ENCODE peak calls at places on chromosomes 3 and 15, in eight cellular contexts. One of them, this sample, is unnamed.

GRCh38 chr3:128316456-128316855 is 150.2 kb downstream of the DNAJB8 start:
- DNase-seq in SJSA1: no peak
- DNase-seq in tibial nerve: no peak
- DNase-seq in fibroblast of lung: no peak
- DNase-seq in heart right ventricle: no peak
- DNase-seq in right cardiac atrium: peak
- DNase-seq in HepG2: no peak
- DNase-seq in Peyer's patch: peak
- DNase-seq in this sample: no peak

GRCh38 chr3:65867463-65868210 is 171.1 kb downstream of the MAGI1 start:
- DNase-seq in SJSA1: no peak
- DNase-seq in tibial nerve: no peak
- DNase-seq in fibroblast of lung: no peak
- DNase-seq in heart right ventricle: no peak
- DNase-seq in right cardiac atrium: no peak
- DNase-seq in HepG2: no peak
- DNase-seq in Peyer's patch: no peak
- DNase-seq in this sample: no peak

GRCh38 chr3:112411425-112411824 is 78.5 kb downstream of the CD200 start:
- DNase-seq in SJSA1: no peak
- DNase-seq in tibial nerve: no peak
- DNase-seq in fibroblast of lung: no peak
- DNase-seq in heart right ventricle: no peak
- DNase-seq in right cardiac atrium: no peak
- DNase-seq in HepG2: no peak
- DNase-seq in Peyer's patch: no peak
- DNase-seq in this sample: no peak

GRCh38 chr15:31434418-31435255 is 108.0 kb downstream of the KLF13 start:
- DNase-seq in SJSA1: peak
- DNase-seq in tibial nerve: no peak
- DNase-seq in fibroblast of lung: peak
- DNase-seq in heart right ventricle: peak
- DNase-seq in right cardiac atrium: peak
- DNase-seq in HepG2: no peak
- DNase-seq in Peyer's patch: peak
- DNase-seq in this sample: no peak

GRCh38 chr15:43125095-43125661 is 8.2 kb upstream of the TMEM62 start:
- DNase-seq in SJSA1: no peak
- DNase-seq in tibial nerve: no peak
- DNase-seq in fibroblast of lung: no peak
- DNase-seq in heart right ventricle: no peak
- DNase-seq in right cardiac atrium: no peak
- DNase-seq in HepG2: peak
- DNase-seq in Peyer's patch: no peak
- DNase-seq in this sample: no peak

GRCh38 chr15:81270188-81270587 is 53.8 kb downstream of the STARD5 start:
- DNase-seq in SJSA1: no peak
- DNase-seq in tibial nerve: no peak
- DNase-seq in fibroblast of lung: no peak
- DNase-seq in heart right ventricle: no peak
- DNase-seq in right cardiac atrium: no peak
- DNase-seq in HepG2: no peak
- DNase-seq in Peyer's patch: no peak
- DNase-seq in this sample: no peak

GRCh38 chr15:69141286-69141701 is 19.1 kb upstream of the GLCE start:
- DNase-seq in SJSA1: peak
- DNase-seq in tibial nerve: no peak
- DNase-seq in fibroblast of lung: peak
- DNase-seq in heart right ventricle: no peak
- DNase-seq in right cardiac atrium: no peak
- DNase-seq in HepG2: peak
- DNase-seq in Peyer's patch: peak
- DNase-seq in this sample: no peak

GRCh38 chr3:151306168-151306810 is 10.3 kb downstream of the GPR87 start:
- DNase-seq in SJSA1: no peak
- DNase-seq in tibial nerve: no peak
- DNase-seq in fibroblast of lung: no peak
- DNase-seq in heart right ventricle: no peak
- DNase-seq in right cardiac atrium: no peak
- DNase-seq in HepG2: no peak
- DNase-seq in Peyer's patch: no peak
- DNase-seq in this sample: no peak

GRCh38 chr3:40615916-40616315 is 91.2 kb downstream of the ZNF621 start:
- DNase-seq in SJSA1: no peak
- DNase-seq in tibial nerve: no peak
- DNase-seq in fibroblast of lung: no peak
- DNase-seq in heart right ventricle: no peak
- DNase-seq in right cardiac atrium: no peak
- DNase-seq in HepG2: no peak
- DNase-seq in Peyer's patch: no peak
- DNase-seq in this sample: no peak

GRCh38 chr3:160343132-160343531 is 55.9 kb downstream of the IFT80 start:
- DNase-seq in SJSA1: no peak
- DNase-seq in tibial nerve: no peak
- DNase-seq in fibroblast of lung: peak
- DNase-seq in heart right ventricle: no peak
- DNase-seq in right cardiac atrium: no peak
- DNase-seq in HepG2: peak
- DNase-seq in Peyer's patch: no peak
- DNase-seq in this sample: no peak

GRCh38 chr3:177150218-177150916 is 46.9 kb downstream of the TBL1XR1 start:
- DNase-seq in SJSA1: no peak
- DNase-seq in tibial nerve: no peak
- DNase-seq in fibroblast of lung: peak
- DNase-seq in heart right ventricle: no peak
- DNase-seq in right cardiac atrium: no peak
- DNase-seq in HepG2: peak
- DNase-seq in Peyer's patch: no peak
- DNase-seq in this sample: no peak

GRCh38 chr15:73901126-73901810 is 25.0 kb upstream of the LOXL1 start:
- DNase-seq in SJSA1: no peak
- DNase-seq in tibial nerve: no peak
- DNase-seq in fibroblast of lung: no peak
- DNase-seq in heart right ventricle: no peak
- DNase-seq in right cardiac atrium: no peak
- DNase-seq in HepG2: no peak
- DNase-seq in Peyer's patch: no peak
- DNase-seq in this sample: no peak

GRCh38 chr3:9146367-9147071 is 102.9 kb downstream of the SRGAP3 start:
- DNase-seq in SJSA1: no peak
- DNase-seq in tibial nerve: no peak
- DNase-seq in fibroblast of lung: no peak
- DNase-seq in heart right ventricle: no peak
- DNase-seq in right cardiac atrium: no peak
- DNase-seq in HepG2: no peak
- DNase-seq in Peyer's patch: peak
- DNase-seq in this sample: no peak

GRCh38 chr3:71450162-71450561 is 133.4 kb downstream of the FOXP1 start:
- DNase-seq in SJSA1: no peak
- DNase-seq in tibial nerve: no peak
- DNase-seq in fibroblast of lung: no peak
- DNase-seq in heart right ventricle: no peak
- DNase-seq in right cardiac atrium: no peak
- DNase-seq in HepG2: peak
- DNase-seq in Peyer's patch: peak
- DNase-seq in this sample: no peak

GRCh38 chr3:29576675-29577074 is 295.8 kb downstream of the RBMS3 start:
- DNase-seq in SJSA1: no peak
- DNase-seq in tibial nerve: no peak
- DNase-seq in fibroblast of lung: no peak
- DNase-seq in heart right ventricle: no peak
- DNase-seq in right cardiac atrium: no peak
- DNase-seq in HepG2: no peak
- DNase-seq in Peyer's patch: no peak
- DNase-seq in this sample: no peak

GRCh38 chr3:5330152-5330810 is 142.8 kb downstream of the EDEM1 start:
- DNase-seq in SJSA1: peak
- DNase-seq in tibial nerve: no peak
- DNase-seq in fibroblast of lung: peak
- DNase-seq in heart right ventricle: no peak
- DNase-seq in right cardiac atrium: no peak
- DNase-seq in HepG2: peak
- DNase-seq in Peyer's patch: no peak
- DNase-seq in this sample: no peak

GRCh38 chr3:46297658-46298423 is 55.6 kb downstream of the CCR3 start:
- DNase-seq in SJSA1: no peak
- DNase-seq in tibial nerve: no peak
- DNase-seq in fibroblast of lung: peak
- DNase-seq in heart right ventricle: no peak
- DNase-seq in right cardiac atrium: no peak
- DNase-seq in HepG2: no peak
- DNase-seq in Peyer's patch: peak
- DNase-seq in this sample: no peak

GRCh38 chr15:51625236-51625635 is 2.7 kb upstream of the DMXL2 start:
- DNase-seq in SJSA1: no peak
- DNase-seq in tibial nerve: no peak
- DNase-seq in fibroblast of lung: no peak
- DNase-seq in heart right ventricle: no peak
- DNase-seq in right cardiac atrium: no peak
- DNase-seq in HepG2: no peak
- DNase-seq in Peyer's patch: no peak
- DNase-seq in this sample: no peak

GRCh38 chr15:51624022-51624421 is 1.5 kb upstream of the DMXL2 start:
- DNase-seq in SJSA1: no peak
- DNase-seq in tibial nerve: no peak
- DNase-seq in fibroblast of lung: no peak
- DNase-seq in heart right ventricle: no peak
- DNase-seq in right cardiac atrium: no peak
- DNase-seq in HepG2: no peak
- DNase-seq in Peyer's patch: no peak
- DNase-seq in this sample: no peak

GRCh38 chr15:51622269-51623180 is at the start of gene DMXL2:
- DNase-seq in SJSA1: peak
- DNase-seq in tibial nerve: peak
- DNase-seq in fibroblast of lung: peak
- DNase-seq in heart right ventricle: peak
- DNase-seq in right cardiac atrium: peak
- DNase-seq in HepG2: peak
- DNase-seq in Peyer's patch: peak
- DNase-seq in this sample: peak

GRCh38 chr15:51621917-51622268 is 678 bp downstream of the DMXL2 start:
- DNase-seq in SJSA1: no peak
- DNase-seq in tibial nerve: peak
- DNase-seq in fibroblast of lung: peak
- DNase-seq in heart right ventricle: peak
- DNase-seq in right cardiac atrium: peak
- DNase-seq in HepG2: peak
- DNase-seq in Peyer's patch: peak
- DNase-seq in this sample: peak

DNA sequence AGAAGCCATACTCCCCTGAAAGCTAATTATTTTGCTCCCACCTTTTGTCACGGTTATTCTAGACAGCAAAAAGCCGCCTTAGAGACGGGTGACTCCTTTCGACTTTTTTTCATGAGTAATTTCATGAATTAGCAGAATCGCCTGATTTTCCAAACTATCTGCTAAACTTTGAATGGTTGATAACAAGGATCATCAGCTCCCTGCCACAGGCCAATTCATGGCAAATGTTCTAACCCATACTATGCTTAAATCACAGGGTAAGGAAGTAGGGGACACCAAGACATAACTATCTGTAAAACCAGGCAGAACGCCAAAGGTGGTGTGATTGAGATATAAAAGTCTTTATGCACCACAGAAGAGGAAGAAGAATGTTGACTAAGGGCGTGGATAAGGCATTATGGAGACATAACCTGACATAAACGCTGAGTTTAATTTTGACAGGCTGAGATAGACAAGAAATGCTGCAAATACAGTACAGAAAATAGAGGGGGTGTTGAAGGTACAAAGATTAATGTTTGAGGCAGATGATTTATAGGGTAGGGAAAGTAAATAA is 891 bp upstream of the DMXL2 start:
- DNase-seq in SJSA1: peak
- DNase-seq in tibial nerve: no peak
- DNase-seq in fibroblast of lung: no peak
- DNase-seq in heart right ventricle: no peak
- DNase-seq in right cardiac atrium: no peak
- DNase-seq in HepG2: no peak
- DNase-seq in Peyer's patch: peak
- DNase-seq in this sample: no peak
- H3K27ac ChIP-seq in SJSA1: no peak
- H3K27ac ChIP-seq in tibial nerve: no peak
- H3K27ac ChIP-seq in fibroblast of lung: no peak
- H3K27ac ChIP-seq in heart right ventricle: peak
- H3K27ac ChIP-seq in right cardiac atrium: no peak
- H3K27ac ChIP-seq in HepG2: no peak
- H3K27ac ChIP-seq in Peyer's patch: peak
- H3K27ac ChIP-seq in this sample: peak

GRCh38 chr3:15318661-15319060 is 13.7 kb downstream of the SH3BP5 start:
- DNase-seq in SJSA1: no peak
- DNase-seq in tibial nerve: no peak
- DNase-seq in fibroblast of lung: no peak
- DNase-seq in heart right ventricle: no peak
- DNase-seq in right cardiac atrium: no peak
- DNase-seq in HepG2: no peak
- DNase-seq in Peyer's patch: peak
- DNase-seq in this sample: no peak
- H3K27ac ChIP-seq in SJSA1: peak
- H3K27ac ChIP-seq in tibial nerve: peak
- H3K27ac ChIP-seq in fibroblast of lung: no peak
- H3K27ac ChIP-seq in heart right ventricle: peak
- H3K27ac ChIP-seq in right cardiac atrium: no peak
- H3K27ac ChIP-seq in HepG2: no peak
- H3K27ac ChIP-seq in Peyer's patch: peak
- H3K27ac ChIP-seq in this sample: no peak

DNA sequence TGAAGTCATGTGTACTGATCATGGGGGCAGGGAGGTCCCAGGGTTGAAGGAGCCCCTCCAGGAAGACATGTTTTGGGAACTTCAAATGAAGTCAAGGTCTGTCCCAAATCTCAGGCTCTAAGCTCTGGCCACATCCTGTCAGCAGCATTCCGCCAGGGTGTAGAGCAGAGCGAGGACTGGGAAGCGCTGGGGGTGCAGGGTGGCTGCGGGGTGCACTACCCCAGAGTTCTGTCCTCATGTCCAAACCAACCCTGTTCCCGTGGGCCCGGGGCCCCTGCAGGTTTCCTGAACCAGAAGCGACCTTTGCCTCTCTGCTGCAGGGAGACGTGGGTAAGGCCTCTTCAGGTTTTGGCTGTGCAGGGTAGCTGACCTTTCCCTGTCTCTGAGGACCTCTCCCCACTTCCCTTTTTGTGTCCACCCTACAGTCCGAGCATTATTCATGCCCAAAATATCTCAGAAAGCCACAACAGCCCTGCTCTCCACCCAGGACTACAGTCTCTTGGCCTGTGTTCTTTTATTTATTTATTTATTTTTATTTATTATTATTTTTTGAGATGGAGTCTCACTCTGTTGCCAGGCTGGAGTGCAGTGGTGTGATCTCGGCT is 26.6 kb upstream of the FLNB start:
- DNase-seq in SJSA1: no peak
- DNase-seq in tibial nerve: no peak
- DNase-seq in fibroblast of lung: no peak
- DNase-seq in heart right ventricle: no peak
- DNase-seq in right cardiac atrium: no peak
- DNase-seq in HepG2: no peak
- DNase-seq in Peyer's patch: no peak
- DNase-seq in this sample: no peak
- H3K27ac ChIP-seq in SJSA1: no peak
- H3K27ac ChIP-seq in tibial nerve: no peak
- H3K27ac ChIP-seq in fibroblast of lung: no peak
- H3K27ac ChIP-seq in heart right ventricle: no peak
- H3K27ac ChIP-seq in right cardiac atrium: no peak
- H3K27ac ChIP-seq in HepG2: no peak
- H3K27ac ChIP-seq in Peyer's patch: no peak
- H3K27ac ChIP-seq in this sample: no peak

GRCh38 chr3:186283651-186284445 is 78.2 kb downstream of the DGKG start:
- DNase-seq in SJSA1: no peak
- DNase-seq in tibial nerve: no peak
- DNase-seq in fibroblast of lung: peak
- DNase-seq in heart right ventricle: no peak
- DNase-seq in right cardiac atrium: no peak
- DNase-seq in HepG2: no peak
- DNase-seq in Peyer's patch: no peak
- DNase-seq in this sample: no peak
- H3K27ac ChIP-seq in SJSA1: no peak
- H3K27ac ChIP-seq in tibial nerve: no peak
- H3K27ac ChIP-seq in fibroblast of lung: no peak
- H3K27ac ChIP-seq in heart right ventricle: no peak
- H3K27ac ChIP-seq in right cardiac atrium: no peak
- H3K27ac ChIP-seq in HepG2: no peak
- H3K27ac ChIP-seq in Peyer's patch: no peak
- H3K27ac ChIP-seq in this sample: no peak